ENCODE peak calls at places on chromosomes 7 and 10, in four cellular contexts. M, W, S and P are unnamed samples.

GRCh38 chr10:52314822-52315552 is 906 bp downstream of the DKK1 start:
- DNase-seq in M (peak), W (peak), S (no peak), P (no peak)

GRCh38 chr7:31108097-31108657 is 56.1 kb downstream of the ADCYAP1R1 start:
- DNase-seq in M (no peak), W (no peak), S (no peak), P (no peak)

GRCh38 chr10:74882427-74882826 is 56.0 kb downstream of the KAT6B start:
- DNase-seq in M (no peak), W (no peak), S (no peak), P (no peak)

GRCh38 chr10:91312031-91312733 is 91.7 kb downstream of the PCGF5 start:
- DNase-seq in M (no peak), W (no peak), S (no peak), P (no peak)

GRCh38 chr10:89001428-89002072 is 11.0 kb downstream of the FAS start:
- DNase-seq in M (no peak), W (no peak), S (no peak), P (no peak)

GRCh38 chr10:91604936-91605534 is 27.8 kb downstream of the PPP1R3C start:
- DNase-seq in M (no peak), W (no peak), S (no peak), P (no peak)

GRCh38 chr7:66699998-66700397 is 40.5 kb upstream of the RABGEF1 start:
- DNase-seq in M (no peak), W (no peak), S (peak), P (no peak)

GRCh38 chr10:88131561-88132139 is 268.2 kb downstream of the PTEN start:
- DNase-seq in M (peak), W (no peak), S (no peak), P (no peak)

GRCh38 chr10:79027147-79028055 is 41.4 kb upstream of the ZMIZ1 start:
- DNase-seq in M (peak), W (no peak), S (peak), P (no peak)

GRCh38 chr7:30470783-30471182 is 7.8 kb downstream of the NOD1 start:
- DNase-seq in M (no peak), W (no peak), S (peak), P (no peak)

GRCh38 chr7:120981888-120982615 is 6.5 kb upstream of the CPED1 start:
- DNase-seq in M (no peak), W (no peak), S (no peak), P (no peak)

GRCh38 chr7:41256186-41256945 is 446.5 kb downstream of the INHBA start:
- DNase-seq in M (no peak), W (no peak), S (no peak), P (no peak)

GRCh38 chr7:74475243-74475986 is 21.7 kb downstream of the GTF2IRD1 start:
- DNase-seq in M (no peak), W (no peak), S (no peak), P (no peak)

GRCh38 chr10:86180861-86181260 is 185.7 kb downstream of the GRID1 start:
- DNase-seq in M (peak), W (no peak), S (peak), P (no peak)

GRCh38 chr7:8433477-8434289 is at the start of gene NXPH1:
- DNase-seq in M (no peak), W (peak), S (no peak), P (peak)

GRCh38 chr10:122618461-122619165 is 58.1 kb downstream of the DMBT1 start:
- DNase-seq in M (no peak), W (no peak), S (peak), P (no peak)

GRCh38 chr10:69651362-69651761 is 21.3 kb downstream of the FAM241B start:
- DNase-seq in M (no peak), W (no peak), S (no peak), P (no peak)

GRCh38 chr10:77801474-77802238 is 124.9 kb downstream of the DLG5 start:
- DNase-seq in M (no peak), W (no peak), S (no peak), P (peak)

GRCh38 chr10:46527241-46527811 is 29.1 kb downstream of the GPRIN2 start:
- DNase-seq in M (peak), W (peak), S (peak), P (no peak)

GRCh38 chr7:28410628-28411578 is 1.4 kb upstream of the CREB5 start:
- DNase-seq in M (peak), W (peak), S (peak), P (peak)

GRCh38 chr7:151141855-151142685 is 25.4 kb downstream of the GBX1 start:
- DNase-seq in M (no peak), W (peak), S (peak), P (no peak)

GRCh38 chr7:145036592-145037386 is 200.9 kb upstream of the TPK1 start:
- DNase-seq in M (no peak), W (no peak), S (no peak), P (peak)

GRCh38 chr7:26583094-26583493 is 281.3 kb downstream of the SKAP2 start:
- DNase-seq in M (no peak), W (no peak), S (no peak), P (no peak)

GRCh38 chr7:30224511-30225031 is 59.8 kb upstream of the ZNRF2 start:
- DNase-seq in M (no peak), W (no peak), S (no peak), P (peak)

GRCh38 chr10:1061930-1062769 is 6.0 kb downstream of the WDR37 start:
- DNase-seq in M (no peak), W (no peak), S (no peak), P (no peak)

GRCh38 chr10:71648595-71649320 is 70.8 kb downstream of the C10orf105 start:
- DNase-seq in M (no peak), W (no peak), S (no peak), P (no peak)

GRCh38 chr7:151244156-151244870 is 4.2 kb downstream of the SMARCD3 start:
- DNase-seq in M (no peak), W (no peak), S (no peak), P (peak)

GRCh38 chr7:154690411-154690810 is 312.5 kb downstream of the PAXIP1 start:
- DNase-seq in M (no peak), W (no peak), S (no peak), P (no peak)

GRCh38 chr7:44060948-44061644 is 4.3 kb downstream of the PGAM2 start:
- DNase-seq in M (peak), W (no peak), S (peak), P (no peak)

GRCh38 chr10:92274071-92274470 is 16.8 kb downstream of the CPEB3 start:
- DNase-seq in M (no peak), W (no peak), S (no peak), P (no peak)

GRCh38 chr7:21566094-21566493 is 23.3 kb downstream of the DNAH11 start:
- DNase-seq in M (no peak), W (no peak), S (no peak), P (no peak)

GRCh38 chr10:53699684-53700083 is 927.1 kb upstream of the MBL2 start:
- DNase-seq in M (no peak), W (no peak), S (no peak), P (no peak)

GRCh38 chr7:102094311-102094710 is 192.4 kb upstream of the SH2B2 start:
- DNase-seq in M (no peak), W (no peak), S (no peak), P (no peak)

GRCh38 chr10:103949728-103950127 is 17.2 kb upstream of the SLK start:
- DNase-seq in M (no peak), W (no peak), S (no peak), P (no peak)

GRCh38 chr7:129499915-129500463 is 2.3 kb upstream of the SMKR1 start:
- DNase-seq in M (no peak), W (no peak), S (no peak), P (peak)

GRCh38 chr10:46091080-46091833 is 45.2 kb upstream of the MSMB start:
- DNase-seq in M (no peak), W (no peak), S (no peak), P (no peak)

GRCh38 chr10:32015386-32015785 is 40.8 kb downstream of the KIF5B start:
- DNase-seq in M (no peak), W (no peak), S (no peak), P (no peak)

DNA sequence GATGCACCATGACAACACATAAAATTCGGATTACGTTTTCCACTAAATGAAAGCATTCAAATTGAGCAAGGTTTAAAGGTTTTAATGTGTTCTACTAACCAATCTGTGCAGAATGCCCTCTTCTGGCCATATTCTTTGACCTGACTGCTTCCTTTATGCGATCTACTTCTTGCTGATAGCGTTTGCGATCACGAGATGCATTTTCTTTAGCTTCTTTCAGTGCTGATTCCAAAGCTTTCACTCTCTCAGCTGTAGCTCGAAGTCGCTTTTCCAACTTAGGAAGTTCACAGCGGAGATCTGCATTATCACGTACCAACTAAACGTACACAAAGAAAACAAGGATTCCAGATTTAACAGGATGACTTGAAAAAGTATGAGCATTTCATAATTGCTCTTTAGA is 39.2 kb downstream of the KIF5B start:
- DNase-seq in M (no peak), W (no peak), S (no peak), P (no peak)
- TF ChIP-seq CTCF in M (no peak), W (no peak), S (no peak), P (no peak)

DNA sequence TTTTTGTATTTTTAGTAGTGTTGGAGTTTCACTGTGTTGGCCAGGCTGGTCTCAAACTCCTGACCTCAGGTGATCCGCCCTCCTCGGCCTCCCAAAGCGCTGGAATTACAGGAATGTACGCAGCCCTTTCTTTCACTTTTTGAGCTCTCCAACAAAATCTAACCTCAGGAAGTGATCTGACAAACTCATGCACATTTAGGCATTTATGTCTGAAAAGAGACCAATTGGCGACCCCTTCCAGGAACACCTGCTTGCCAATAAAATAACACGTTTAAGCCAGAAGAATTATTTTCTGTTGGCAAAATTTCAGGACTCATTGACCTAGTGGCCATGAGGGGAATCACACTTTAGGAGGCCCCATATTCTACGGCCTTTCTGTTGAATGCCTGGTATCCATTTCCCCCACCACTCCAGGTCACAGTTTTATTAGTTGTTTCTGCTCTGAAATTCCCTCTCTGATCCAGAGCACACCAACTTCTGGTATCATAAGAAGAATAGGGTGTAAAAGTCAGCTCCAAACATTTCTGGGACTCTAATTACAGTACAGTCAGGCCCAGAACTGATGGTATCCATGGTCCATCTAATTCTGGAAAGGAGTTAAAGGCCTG is 65.8 kb upstream of the FRMD4A start:
- DNase-seq in M (no peak), W (no peak), S (no peak), P (no peak)
- TF ChIP-seq CTCF in M (peak), W (peak), S (no peak), P (peak)

DNA sequence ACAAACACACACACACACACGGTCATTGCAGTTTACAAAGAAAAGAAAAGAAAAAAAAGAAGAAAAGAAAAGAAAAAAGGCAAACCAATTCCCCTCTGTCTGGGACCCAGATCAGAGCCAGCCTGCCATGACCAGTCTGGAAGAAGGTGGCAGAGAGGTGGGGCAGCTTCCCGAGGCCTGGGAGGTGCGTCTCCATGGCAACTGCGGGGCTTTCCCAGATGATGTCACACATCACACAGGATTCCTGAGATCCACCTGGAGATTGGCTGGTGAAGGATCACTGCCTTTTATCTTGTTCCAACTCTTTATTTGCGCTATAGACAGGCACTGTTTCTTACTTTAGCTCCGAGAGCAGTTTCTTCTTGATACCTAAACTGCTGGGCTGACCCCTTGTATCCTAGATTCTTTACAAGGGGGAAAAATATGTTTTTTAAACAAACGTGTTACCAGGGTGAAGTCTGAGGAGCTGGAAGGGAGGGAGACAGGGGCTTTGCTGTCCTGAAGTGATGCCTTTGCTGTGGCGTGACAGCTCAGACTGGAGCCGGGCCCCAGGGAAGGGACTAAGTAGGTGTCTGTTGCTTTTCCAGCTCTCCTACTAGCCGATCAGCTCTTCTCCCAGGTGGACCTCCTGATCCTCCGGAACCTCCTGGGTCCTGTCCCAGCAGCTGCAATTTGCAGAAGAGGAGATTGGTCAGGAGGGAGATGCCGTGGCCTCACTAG is 298.5 kb downstream of the KLF6 start:
- DNase-seq in M (peak), W (peak), S (no peak), P (no peak)
- TF ChIP-seq CTCF in M (no peak), W (no peak), S (no peak), P (no peak)

GRCh38 chr7:71237945-71238344 is 106.0 kb downstream of the GALNT17 start:
- DNase-seq in M (no peak), W (no peak), S (peak), P (no peak)
- TF ChIP-seq CTCF in M (no peak), W (no peak), S (peak), P (no peak)

GRCh38 chr7:35967366-35968139 is 166.7 kb downstream of the SEPTIN7 start:
- DNase-seq in M (no peak), W (no peak), S (no peak), P (no peak)

GRCh38 chr7:35969055-35969454 is 168.2 kb downstream of the SEPTIN7 start:
- DNase-seq in M (no peak), W (no peak), S (no peak), P (no peak)

GRCh38 chr7:35971133-35971995 is 170.5 kb downstream of the SEPTIN7 start:
- DNase-seq in M (no peak), W (no peak), S (no peak), P (peak)

GRCh38 chr7:35968140-35968940 is 167.5 kb downstream of the SEPTIN7 start:
- DNase-seq in M (no peak), W (no peak), S (no peak), P (no peak)

DNA sequence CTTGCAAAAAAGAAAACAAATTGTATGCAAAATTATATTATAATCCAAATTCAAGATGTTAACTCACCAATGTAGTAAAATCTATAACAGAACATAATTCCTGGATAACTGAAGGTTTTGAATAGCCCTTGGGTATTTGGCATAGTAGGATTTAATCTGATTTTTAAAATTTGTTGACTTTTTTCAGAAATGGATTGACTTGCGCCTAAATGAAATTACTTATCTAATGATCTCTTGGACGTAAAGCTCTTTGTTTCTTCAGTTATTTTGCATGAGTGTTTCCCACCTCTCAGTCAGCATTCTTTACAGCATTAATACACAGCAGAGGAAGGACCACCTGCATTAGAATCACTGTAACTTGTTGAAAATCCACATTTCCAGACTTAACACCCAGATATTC is 169.6 kb downstream of the SEPTIN7 start:
- DNase-seq in M (no peak), W (no peak), S (no peak), P (no peak)
- TF ChIP-seq CTCF in M (no peak), W (no peak), S (no peak), P (no peak)

GRCh38 chr7:108488902-108489538 is 32.8 kb upstream of the NRCAM start:
- DNase-seq in M (no peak), W (no peak), S (no peak), P (no peak)
- TF ChIP-seq CTCF in M (no peak), W (no peak), S (no peak), P (no peak)

GRCh38 chr7:138352570-138353461 is 107.2 kb upstream of the TRIM24 start:
- DNase-seq in M (no peak), W (peak), S (no peak), P (no peak)
- TF ChIP-seq CTCF in M (no peak), W (no peak), S (no peak), P (no peak)

GRCh38 chr10:99854860-99855259 is 72.4 kb downstream of the ABCC2 start:
- DNase-seq in M (no peak), W (no peak), S (peak), P (no peak)

GRCh38 chr10:99858849-99859248 is 76.4 kb downstream of the ABCC2 start:
- DNase-seq in M (no peak), W (no peak), S (no peak), P (no peak)

GRCh38 chr10:99855479-99856071 is 73.1 kb downstream of the ABCC2 start:
- DNase-seq in M (no peak), W (no peak), S (no peak), P (no peak)

GRCh38 chr10:99860466-99860865 is 78.0 kb downstream of the ABCC2 start:
- DNase-seq in M (no peak), W (no peak), S (no peak), P (no peak)

DNA sequence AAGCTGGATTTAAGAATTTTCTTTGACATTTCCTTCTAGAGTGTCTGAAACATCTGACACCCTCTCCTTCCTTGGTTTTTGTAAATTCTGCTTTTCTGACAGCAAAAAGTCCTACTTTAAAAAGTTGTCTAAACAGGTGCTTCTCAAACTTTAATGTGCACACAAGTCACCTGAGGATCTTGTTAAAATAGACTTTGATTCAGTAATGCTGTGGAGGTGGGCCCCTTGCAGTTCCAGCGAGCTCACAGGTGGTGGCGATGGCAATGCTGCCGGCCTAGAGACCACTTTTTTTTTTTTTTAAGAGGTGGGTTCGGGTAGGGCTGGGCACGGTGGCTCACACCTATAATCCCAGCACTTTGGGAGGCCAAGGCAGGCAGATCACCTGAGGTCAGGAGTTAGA is 77.1 kb downstream of the ABCC2 start:
- DNase-seq in M (no peak), W (no peak), S (no peak), P (no peak)
- TF ChIP-seq CTCF in M (no peak), W (no peak), S (no peak), P (peak)

GRCh38 chr10:132886211-132887099 is 55.9 kb downstream of the CFAP46 start:
- DNase-seq in M (peak), W (peak), S (peak), P (no peak)
- TF ChIP-seq CTCF in M (no peak), W (no peak), S (no peak), P (no peak)